ENCODE peak calls at places on chromosomes 16 and 17, in nine cellular contexts. I is gastrocnemius medialis; L is CD8-positive, alpha-beta T cell; X is psoas muscle; W is ovary; G is HFFc6; Y is PC-9; J is DMS 273 treated with DMSO at 0.1 percent for 48 hours; O is progenitor cell of endocrine pancreas. R is an unnamed sample.

GRCh38 chr16:88088161-88088581 is 136.9 kb downstream of the BANP start:
- DNase-seq in L (no peak), I (peak; percentile 28), X (no peak), O (no peak), J (no peak), W (no peak), Y (no peak), G (no peak), R (no peak)

GRCh38 chr16:4190934-4191333 is 50.9 kb downstream of the SRL start:
- DNase-seq in X (peak; percentile 33), W (no peak), L (no peak), O (no peak), Y (no peak), J (no peak), I (no peak), G (no peak), R (no peak)

GRCh38 chr17:61579382-61579781 is 11.6 kb downstream of the NACA2 start:
- DNase-seq in X (no peak), I (no peak), L (no peak), Y (no peak), W (no peak), J (no peak), O (no peak), G (no peak), R (no peak)

GRCh38 chr16:48384305-48384981 is 770 bp downstream of the SIAH1 start:
- DNase-seq in J (peak; percentile 40), L (no peak), Y (no peak), O (peak; percentile 64), I (peak; percentile 60), X (peak; percentile 80), G (no peak), W (peak; percentile 72), R (peak; percentile 81)

GRCh38 chr17:30318190-30318589 is 15.7 kb downstream of the TMIGD1 start:
- DNase-seq in O (no peak), X (no peak), L (no peak), W (no peak), I (no peak), Y (no peak), J (no peak), G (no peak), R (no peak)

GRCh38 chr17:47119746-47120520 is 69.2 kb downstream of the CDC27 start:
- DNase-seq in Y (peak; percentile 86), W (no peak), I (no peak), O (no peak), X (no peak), L (no peak), G (peak; percentile 67), J (no peak), R (peak; percentile 45)

GRCh38 chr17:42866216-42866615 is 15.2 kb downstream of the AOC3 start:
- DNase-seq in G (no peak), W (no peak), X (no peak), I (no peak), Y (no peak), L (no peak), J (no peak), O (no peak), R (no peak)

GRCh38 chr16:12157510-12158093 is 181.1 kb downstream of the SNX29 start:
- DNase-seq in O (no peak), W (no peak), J (no peak), X (no peak), Y (peak; percentile 50), G (peak; percentile 61), L (no peak), I (no peak), R (peak; percentile 71)

GRCh38 chr17:33302394-33302793 is 9.3 kb upstream of the ASIC2 start:
- DNase-seq in W (no peak), L (no peak), O (no peak), G (no peak), J (no peak), X (no peak), Y (no peak), I (no peak), R (no peak)

GRCh38 chr17:59804910-59805381 is 87.8 kb downstream of the TUBD1 start:
- DNase-seq in O (no peak), L (no peak), I (no peak), W (no peak), Y (no peak), J (peak; percentile 68), X (no peak), G (no peak), R (peak; percentile 11)

GRCh38 chr17:40122466-40122943 is 734 bp downstream of the MSL1 start:
- DNase-seq in G (peak; percentile 41), Y (no peak), J (no peak), L (no peak), O (peak; percentile 37), I (peak; percentile 63), X (peak; percentile 84), W (peak; percentile 72), R (peak; percentile 59)

GRCh38 chr16:28587386-28587785 is 9.5 kb downstream of the SULT1A2 start:
- DNase-seq in G (peak; percentile 80), J (no peak), Y (peak; percentile 96), O (no peak), L (no peak), W (no peak), X (no peak), I (no peak), R (no peak)

GRCh38 chr16:57386381-57386951 is 14.2 kb downstream of the CX3CL1 start:
- DNase-seq in G (no peak), W (no peak), L (no peak), Y (no peak), X (no peak), I (no peak), J (no peak), O (no peak), R (no peak)

GRCh38 chr16:29675811-29676643 is 3.0 kb upstream of the QPRT start:
- DNase-seq in W (no peak), G (no peak), I (no peak), L (no peak), X (no peak), Y (no peak), J (peak; percentile 65), O (no peak), R (peak; percentile 51)

GRCh38 chr17:68783861-68784260 is 171.3 kb downstream of the ABCA8 start:
- DNase-seq in W (no peak), Y (no peak), L (no peak), G (no peak), J (no peak), X (no peak), O (no peak), I (no peak), R (no peak)

GRCh38 chr17:69997332-69997731 is 77.7 kb upstream of the KCNJ16 start:
- DNase-seq in W (no peak), L (no peak), I (no peak), X (no peak), Y (no peak), O (no peak), G (peak; percentile 32), J (no peak), R (peak; percentile 9)

GRCh38 chr16:1884155-1884760 is 12.3 kb upstream of the MEIOB start:
- DNase-seq in J (no peak), I (no peak), G (no peak), Y (no peak), X (no peak), O (no peak), W (no peak), L (no peak), R (no peak)

GRCh38 chr16:72501739-72502653 is 330.0 kb upstream of the PMFBP1 start:
- DNase-seq in G (peak; percentile 60), J (peak; percentile 30), X (peak; percentile 57), L (peak; percentile 23), O (peak; percentile 36), I (peak; percentile 24), Y (no peak), W (peak; percentile 26), R (peak; percentile 81)

GRCh38 chr17:42110301-42111264 is 1.9 kb downstream of the DHX58 start:
- DNase-seq in O (no peak), J (no peak), L (no peak), Y (no peak), G (no peak), W (no peak), I (no peak), X (no peak), R (no peak)